ENCODE peak calls at places on chromosome 12, in four cellular contexts. One of them, this sample, is unnamed.

GRCh38 chr12:115938794-115939377 is 338.6 kb downstream of the MED13L start:
- DNase-seq in cardiac fibroblast: no peak
- DNase-seq in AG04450: no peak
- DNase-seq in psoas muscle: no peak
- DNase-seq in this sample: no peak

GRCh38 chr12:101772019-101772774 is 32.9 kb upstream of the SYCP3 start:
- DNase-seq in cardiac fibroblast: no peak
- DNase-seq in AG04450: no peak
- DNase-seq in psoas muscle: no peak
- DNase-seq in this sample: no peak

GRCh38 chr12:67515679-67516363 is 132.7 kb upstream of the DYRK2 start:
- DNase-seq in cardiac fibroblast: no peak
- DNase-seq in AG04450: no peak
- DNase-seq in psoas muscle: no peak
- DNase-seq in this sample: no peak

GRCh38 chr12:70920891-70921290 is 353 bp upstream of the PTPRR start:
- DNase-seq in cardiac fibroblast: no peak
- DNase-seq in AG04450: no peak
- DNase-seq in psoas muscle: no peak
- DNase-seq in this sample: no peak

GRCh38 chr12:89893972-89894706 is 185.5 kb upstream of the ATP2B1 start:
- DNase-seq in cardiac fibroblast: peak; percentile 71
- DNase-seq in AG04450: no peak
- DNase-seq in psoas muscle: no peak
- DNase-seq in this sample: no peak

GRCh38 chr12:31368666-31369361 is 42.9 kb upstream of the SINHCAF start:
- DNase-seq in cardiac fibroblast: peak; percentile 5
- DNase-seq in AG04450: no peak
- DNase-seq in psoas muscle: no peak
- DNase-seq in this sample: no peak

GRCh38 chr12:43113153-43113552 is 438.9 kb downstream of the ADAMTS20 start:
- DNase-seq in cardiac fibroblast: peak; percentile 48
- DNase-seq in AG04450: no peak
- DNase-seq in psoas muscle: no peak
- DNase-seq in this sample: no peak

GRCh38 chr12:21751517-21751916 is 23.0 kb downstream of the KCNJ8 start:
- DNase-seq in cardiac fibroblast: peak; percentile 85
- DNase-seq in AG04450: peak; percentile 15
- DNase-seq in psoas muscle: no peak
- DNase-seq in this sample: no peak

GRCh38 chr12:46363582-46364299 is 8.8 kb downstream of the SLC38A2 start:
- DNase-seq in cardiac fibroblast: no peak
- DNase-seq in AG04450: no peak
- DNase-seq in psoas muscle: no peak
- DNase-seq in this sample: no peak

GRCh38 chr12:78494911-78495310 is 369.7 kb upstream of the SYT1 start:
- DNase-seq in cardiac fibroblast: peak; percentile 47
- DNase-seq in AG04450: no peak
- DNase-seq in psoas muscle: no peak
- DNase-seq in this sample: no peak

GRCh38 chr12:168201-168600 is 45.8 kb downstream of the SLC6A12 start:
- DNase-seq in cardiac fibroblast: no peak
- DNase-seq in AG04450: no peak
- DNase-seq in psoas muscle: no peak
- DNase-seq in this sample: no peak

GRCh38 chr12:110501378-110501721 is 561 bp downstream of the VPS29 start:
- DNase-seq in cardiac fibroblast: peak; percentile 66
- DNase-seq in AG04450: no peak
- DNase-seq in psoas muscle: peak; percentile 70
- DNase-seq in this sample: no peak

GRCh38 chr12:54917001-54917488 is 62.7 kb downstream of the MUCL1 start:
- DNase-seq in cardiac fibroblast: no peak
- DNase-seq in AG04450: no peak
- DNase-seq in psoas muscle: no peak
- DNase-seq in this sample: no peak

GRCh38 chr12:74689071-74689655 is 151.5 kb downstream of the ATXN7L3B start:
- DNase-seq in cardiac fibroblast: peak; percentile 79
- DNase-seq in AG04450: peak; percentile 8
- DNase-seq in psoas muscle: no peak
- DNase-seq in this sample: no peak

GRCh38 chr12:56236091-56236490 is 6.2 kb downstream of the SLC39A5 start:
- DNase-seq in cardiac fibroblast: no peak
- DNase-seq in AG04450: no peak
- DNase-seq in psoas muscle: no peak
- DNase-seq in this sample: no peak

GRCh38 chr12:68310370-68310769 is 21.8 kb downstream of the MDM1 start:
- DNase-seq in cardiac fibroblast: peak; percentile 91
- DNase-seq in AG04450: peak; percentile 55
- DNase-seq in psoas muscle: no peak
- DNase-seq in this sample: no peak

GRCh38 chr12:754238-754816 is 1.9 kb downstream of the WNK1 start:
- DNase-seq in cardiac fibroblast: peak; percentile 38
- DNase-seq in AG04450: no peak
- DNase-seq in psoas muscle: no peak
- DNase-seq in this sample: no peak

DNA sequence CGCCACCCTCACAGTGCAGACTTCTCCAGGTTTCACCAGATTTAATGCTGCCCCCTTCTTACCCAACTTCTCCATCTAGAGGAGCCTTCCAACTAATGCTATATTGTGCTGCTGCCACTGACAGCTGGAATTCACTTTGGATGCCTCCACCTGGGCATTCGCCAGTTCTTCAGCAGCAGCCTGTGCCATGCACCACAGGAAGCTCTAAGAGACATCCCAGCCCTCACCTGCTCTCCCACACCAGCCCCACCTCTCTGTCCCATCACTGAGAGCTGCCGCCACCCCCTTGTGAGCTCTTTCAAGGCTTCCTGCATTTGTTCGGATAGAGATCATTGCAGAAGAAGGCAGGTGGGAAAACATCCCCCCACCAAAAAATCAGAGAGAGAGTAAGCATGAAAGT is 4.6 kb upstream of the KRT2 start:
- DNase-seq in cardiac fibroblast: no peak
- DNase-seq in AG04450: no peak
- DNase-seq in psoas muscle: no peak
- DNase-seq in this sample: no peak
- TF ChIP-seq CTCF in cardiac fibroblast: no peak
- TF ChIP-seq CTCF in AG04450: no peak
- TF ChIP-seq CTCF in psoas muscle: no peak
- TF ChIP-seq CTCF in this sample: no peak

GRCh38 chr12:53500119-53500775 is 836 bp upstream of the TARBP2 start:
- DNase-seq in cardiac fibroblast: peak; percentile 89
- DNase-seq in AG04450: no peak
- DNase-seq in psoas muscle: peak; percentile 80
- DNase-seq in this sample: no peak
- TF ChIP-seq CTCF in cardiac fibroblast: no peak
- TF ChIP-seq CTCF in AG04450: no peak
- TF ChIP-seq CTCF in psoas muscle: no peak
- TF ChIP-seq CTCF in this sample: no peak

GRCh38 chr12:12353807-12354206 is 3.1 kb upstream of the BORCS5 start:
- DNase-seq in cardiac fibroblast: no peak
- DNase-seq in AG04450: no peak
- DNase-seq in psoas muscle: no peak
- DNase-seq in this sample: no peak

GRCh38 chr12:12350868-12351463 is 924 bp upstream of the MANSC1 start:
- DNase-seq in cardiac fibroblast: no peak
- DNase-seq in AG04450: no peak
- DNase-seq in psoas muscle: no peak
- DNase-seq in this sample: no peak

GRCh38 chr12:12353276-12353675 is 3.2 kb upstream of the MANSC1 start:
- DNase-seq in cardiac fibroblast: no peak
- DNase-seq in AG04450: no peak
- DNase-seq in psoas muscle: no peak
- DNase-seq in this sample: no peak

GRCh38 chr12:12349711-12350665 is at the start of gene MANSC1:
- DNase-seq in cardiac fibroblast: peak; percentile 22
- DNase-seq in AG04450: no peak
- DNase-seq in psoas muscle: peak; percentile 75
- DNase-seq in this sample: peak; percentile 77
- TF ChIP-seq CTCF in cardiac fibroblast: peak; percentile 38
- TF ChIP-seq CTCF in AG04450: peak; percentile 35
- TF ChIP-seq CTCF in psoas muscle: peak; percentile 34
- TF ChIP-seq CTCF in this sample: peak; percentile 84

GRCh38 chr12:124661382-124661781 is 94.0 kb upstream of the NCOR2 start:
- DNase-seq in cardiac fibroblast: no peak
- DNase-seq in AG04450: no peak
- DNase-seq in psoas muscle: no peak
- DNase-seq in this sample: no peak
- TF ChIP-seq CTCF in cardiac fibroblast: no peak
- TF ChIP-seq CTCF in AG04450: no peak
- TF ChIP-seq CTCF in psoas muscle: no peak
- TF ChIP-seq CTCF in this sample: no peak

DNA sequence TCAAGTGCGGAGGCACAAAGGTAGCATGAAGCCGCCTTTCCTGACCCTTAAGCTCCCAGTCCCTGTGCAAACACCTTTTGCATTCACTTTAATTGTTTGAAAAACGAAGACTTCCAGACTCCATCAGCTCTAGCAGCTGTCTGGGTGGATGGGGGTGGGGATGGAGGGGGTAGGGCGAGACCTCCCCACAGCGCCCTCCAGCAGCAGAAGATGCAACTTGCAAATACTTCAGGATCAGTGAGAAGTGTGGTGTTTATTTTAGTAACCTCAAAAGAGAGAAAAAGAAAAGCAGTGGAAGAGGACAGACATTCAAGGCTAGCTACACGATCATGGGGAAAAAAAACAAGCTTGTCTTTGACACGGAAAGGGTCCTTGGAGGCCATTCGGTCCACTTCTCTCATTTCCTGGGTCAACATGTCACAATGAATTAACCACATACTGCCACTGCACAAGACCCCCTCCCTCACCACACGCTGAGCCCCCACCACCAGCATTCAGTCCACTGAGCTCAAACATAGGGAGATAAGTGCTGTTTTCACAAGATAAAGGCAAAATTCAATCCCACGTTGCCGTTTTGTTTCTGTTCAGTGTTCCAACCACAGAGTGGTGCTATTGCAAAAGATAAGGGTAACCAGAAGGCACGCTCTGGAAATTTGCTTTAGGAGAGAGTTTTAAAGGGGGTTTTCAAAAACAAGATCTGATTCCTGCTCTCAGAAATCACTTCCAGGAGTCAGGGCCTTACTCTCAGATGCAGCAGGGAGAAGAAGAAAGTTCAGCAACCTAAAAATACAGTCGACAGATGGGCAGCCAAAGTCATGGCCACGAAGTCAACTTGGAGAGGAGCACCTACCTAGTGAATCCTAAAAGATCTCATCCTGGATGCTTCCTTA is 3.3 kb upstream of the NTF3 start:
- DNase-seq in cardiac fibroblast: peak; percentile 32
- DNase-seq in AG04450: no peak
- DNase-seq in psoas muscle: no peak
- DNase-seq in this sample: no peak
- TF ChIP-seq CTCF in cardiac fibroblast: peak; percentile 18
- TF ChIP-seq CTCF in AG04450: peak; percentile 80
- TF ChIP-seq CTCF in psoas muscle: peak; percentile 28
- TF ChIP-seq CTCF in this sample: peak; percentile 61

GRCh38 chr12:29346764-29347421 is 34.1 kb downstream of the ERGIC2 start:
- DNase-seq in cardiac fibroblast: peak; percentile 7
- DNase-seq in AG04450: no peak
- DNase-seq in psoas muscle: no peak
- DNase-seq in this sample: no peak
- TF ChIP-seq CTCF in cardiac fibroblast: no peak
- TF ChIP-seq CTCF in AG04450: no peak
- TF ChIP-seq CTCF in psoas muscle: no peak
- TF ChIP-seq CTCF in this sample: no peak

GRCh38 chr12:107014050-107014449 is 27.1 kb upstream of the MTERF2 start:
- DNase-seq in cardiac fibroblast: no peak
- DNase-seq in AG04450: no peak
- DNase-seq in psoas muscle: no peak
- DNase-seq in this sample: no peak
- TF ChIP-seq CTCF in cardiac fibroblast: no peak
- TF ChIP-seq CTCF in AG04450: no peak
- TF ChIP-seq CTCF in psoas muscle: peak; percentile 22
- TF ChIP-seq CTCF in this sample: peak; percentile 15